ENCODE peak calls at places on chromosomes 2 and 18, in five cellular contexts. K, H, L, X and B are unnamed samples.

GRCh38 chr2:39845460-39846146 is 66.5 kb upstream of the THUMPD2 start:
- DNase-seq in X (no peak), H (no peak), K (no peak), L (peak; percentile 68), B (no peak)

GRCh38 chr18:56992777-56993176 is 154.1 kb upstream of the BOD1L2 start:
- DNase-seq in H (no peak), K (no peak), L (no peak), X (no peak), B (no peak)

GRCh38 chr2:97724501-97724900 is 11.1 kb downstream of the ZAP70 start:
- DNase-seq in H (no peak), L (no peak), K (no peak), X (no peak), B (no peak)

GRCh38 chr2:112805542-112805941 is 21.2 kb upstream of the IL1A start:
- DNase-seq in H (no peak), X (peak; percentile 68), K (no peak), L (no peak), B (no peak)

GRCh38 chr2:188676012-188676405 is 298.2 kb upstream of the COL3A1 start:
- DNase-seq in H (no peak), X (no peak), L (no peak), K (no peak), B (no peak)

GRCh38 chr2:61493523-61493942 is 22.6 kb upstream of the USP34 start:
- DNase-seq in K (no peak), L (no peak), H (no peak), X (no peak), B (no peak)

GRCh38 chr2:152762202-152762601 is 43.8 kb downstream of the ARL6IP6 start:
- DNase-seq in H (no peak), K (no peak), L (no peak), X (no peak), B (no peak)

GRCh38 chr2:231450548-231450989 is 13.7 kb downstream of the NCL start:
- DNase-seq in K (no peak), H (no peak), L (no peak), X (no peak), B (no peak)

GRCh38 chr2:42522035-42522434 is 28.3 kb upstream of the KCNG3 start:
- DNase-seq in X (no peak), K (no peak), H (no peak), L (no peak), B (no peak)

GRCh38 chr2:40516604-40517003 is 64.7 kb upstream of the SLC8A1 start:
- DNase-seq in L (no peak), H (no peak), K (no peak), X (no peak), B (no peak)

GRCh38 chr18:7363338-7363737 is 132.4 kb downstream of the LRRC30 start:
- DNase-seq in K (no peak), L (no peak), H (no peak), X (no peak), B (no peak)

GRCh38 chr18:74702951-74703350 is 105.3 kb downstream of the ZNF407 start:
- DNase-seq in H (no peak), L (no peak), K (no peak), X (no peak), B (no peak)

GRCh38 chr2:44102790-44103642 is 65.7 kb upstream of the PPM1B start:
- DNase-seq in K (no peak), L (no peak), H (no peak), X (no peak), B (no peak)

GRCh38 chr2:217979151-217979811 is 23.5 kb downstream of the TNS1 start:
- DNase-seq in K (no peak), H (peak; percentile 67), X (no peak), L (no peak), B (no peak)

GRCh38 chr2:196702641-196703040 is 63.1 kb downstream of the CCDC150 start:
- DNase-seq in X (no peak), H (no peak), K (no peak), L (no peak), B (no peak)

GRCh38 chr2:218655751-218656150 is 3.7 kb downstream of the ZNF142 start:
- DNase-seq in K (no peak), H (no peak), L (no peak), X (no peak), B (no peak)

GRCh38 chr2:96870631-96871255 is 863 bp upstream of the SEMA4C start:
- DNase-seq in L (no peak), X (no peak), H (peak; percentile 34), K (no peak), B (no peak)

GRCh38 chr2:72949642-72950041 is 32.3 kb downstream of the EMX1 start:
- DNase-seq in H (no peak), L (no peak), X (no peak), K (no peak), B (no peak)

GRCh38 chr2:64817453-64817852 is 163.7 kb upstream of the SERTAD2 start:
- DNase-seq in X (no peak), L (no peak), H (no peak), K (no peak), B (no peak)

DNA sequence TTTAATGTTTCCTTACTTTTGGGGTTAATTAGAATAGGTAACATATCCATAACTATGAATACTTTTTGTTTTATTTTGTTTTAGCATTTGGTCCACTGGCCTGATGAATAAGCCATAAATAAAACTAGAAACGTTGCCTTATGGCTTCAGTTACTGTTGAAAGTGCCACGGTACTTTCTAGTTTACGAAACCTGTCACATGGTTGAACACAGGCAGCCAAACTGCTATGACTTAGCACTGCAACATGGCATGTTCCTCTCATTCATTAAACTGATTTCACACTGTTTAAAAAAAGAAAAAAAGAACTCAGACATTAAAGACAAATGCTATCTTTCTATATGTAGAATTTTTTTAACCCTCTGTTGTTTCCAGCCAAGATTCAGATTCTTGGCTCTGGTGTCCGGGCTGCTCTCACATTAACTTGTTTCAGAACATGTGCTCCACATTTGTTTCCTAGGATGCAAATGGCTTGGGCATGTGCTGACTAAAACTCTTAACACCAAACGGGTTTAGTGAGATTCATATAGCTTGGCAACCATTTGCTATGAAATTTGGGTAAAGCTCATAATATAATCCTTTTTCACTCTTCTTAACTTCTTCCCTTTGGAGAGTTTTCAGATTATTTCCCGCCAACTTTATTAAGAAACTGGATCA is 323.9 kb upstream of the RND3 start:
- DNase-seq in X (no peak), K (no peak), H (no peak), L (no peak), B (no peak)
- H3K4me1 ChIP-seq in X (no peaks in the 10 kb centered on the region), K (no peaks in the 10 kb centered on the region), H (no peaks in the 10 kb centered on the region), L (no peaks in the 10 kb centered on the region), B (no peaks in the 10 kb centered on the region)

GRCh38 chr2:171587567-171587966 is 65.3 kb downstream of the CYBRD1 start:
- DNase-seq in L (no peak), H (no peak), X (no peak), K (no peak), B (no peak)
- TF ChIP-seq REST in L (no peak), H (no peak), X (no peak), K (no peak), B (no peak)

DNA sequence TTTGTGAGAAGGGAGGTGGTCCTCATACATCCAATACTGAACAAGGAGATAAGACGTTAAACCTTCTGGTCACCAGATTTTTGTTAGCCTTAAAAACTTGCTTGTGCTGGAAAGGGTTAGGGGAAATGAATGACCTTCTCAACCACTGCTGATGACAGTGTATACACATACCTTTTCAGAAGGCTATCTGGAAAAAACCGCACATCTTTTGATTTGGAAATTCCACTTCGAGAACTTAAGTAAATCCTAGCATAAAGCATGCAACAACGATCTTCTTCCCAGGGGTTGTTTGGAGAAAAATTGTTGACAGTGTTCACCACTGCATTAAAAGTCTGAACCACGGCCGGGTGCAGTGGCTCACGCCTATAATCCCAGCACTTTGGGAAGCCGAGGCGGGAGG is 7.6 kb downstream of the YWHAQ start:
- DNase-seq in H (no peak), L (no peak), X (no peak), K (no peak), B (no peak)
- H3K27ac ChIP-seq in H (peak overlapping the region; percentile 22), L (no peak overlapping the region), X (no peak overlapping the region), K (no peak overlapping the region), B (peak overlapping the region; percentile 8)

DNA sequence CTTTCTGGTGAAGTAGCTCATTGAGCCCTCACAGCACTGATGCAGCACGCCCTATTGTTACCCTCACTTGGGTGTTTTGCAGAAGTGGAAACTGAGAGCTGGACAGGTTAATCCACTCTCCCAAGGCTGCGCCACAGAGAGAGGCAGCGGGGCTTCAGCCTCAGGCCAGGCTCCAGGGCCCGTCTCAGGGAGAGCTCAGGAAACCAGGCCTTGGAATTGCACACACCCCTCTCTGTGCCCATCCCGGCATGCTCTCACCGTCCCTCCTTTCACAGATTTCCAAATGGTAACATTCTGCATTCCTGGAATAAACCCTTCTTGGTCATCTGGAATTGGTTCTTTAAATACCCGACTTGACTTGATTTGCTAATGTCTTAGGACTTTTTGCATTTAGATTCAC is 51.5 kb downstream of the TWIST2 start:
- DNase-seq in H (no peak), X (no peak), K (no peak), L (no peak), B (no peak)
- H3K4me1 ChIP-seq in H (no peaks in the 10 kb centered on the region), X (no peaks in the 10 kb centered on the region), K (no peaks in the 10 kb centered on the region), L (peaks cover 15% of the 10 kb centered on the region), B (peaks cover 3% of the 10 kb centered on the region)